ENCODE peak calls at places on chromosomes 13 and 19, in ten cellular contexts. One of them, this sample, is unnamed.

GRCh38 chr19:23294141-23294540 is 43.9 kb upstream of the ZNF724 start:
- DNase-seq in foreskin fibroblast: no peak
- DNase-seq in HCT116: no peak
- DNase-seq in IMR-90: no peak
- DNase-seq in NT2/D1: no peak
- DNase-seq in pancreas: no peak
- DNase-seq in heart left ventricle: no peak
- DNase-seq in keratinocyte: no peak
- DNase-seq in mucosa of descending colon: no peak
- DNase-seq in aorta: no peak
- DNase-seq in this sample: no peak

GRCh38 chr19:51799311-51799997 is 4.5 kb downstream of the FPR3 start:
- DNase-seq in IMR-90: peak; percentile 94
- DNase-seq in pancreas: peak; percentile 68
- DNase-seq in keratinocyte: no peak
- DNase-seq in NT2/D1: no peak
- DNase-seq in foreskin fibroblast: peak; percentile 94
- DNase-seq in heart left ventricle: peak; percentile 88
- DNase-seq in HCT116: no peak
- DNase-seq in aorta: peak; percentile 94
- DNase-seq in mucosa of descending colon: peak; percentile 41
- DNase-seq in this sample: peak; percentile 78

GRCh38 chr13:64273780-64274179 is 2858.1 kb upstream of the PCDH20 start:
- DNase-seq in heart left ventricle: no peak
- DNase-seq in foreskin fibroblast: no peak
- DNase-seq in keratinocyte: no peak
- DNase-seq in aorta: no peak
- DNase-seq in pancreas: no peak
- DNase-seq in IMR-90: no peak
- DNase-seq in mucosa of descending colon: no peak
- DNase-seq in HCT116: no peak
- DNase-seq in NT2/D1: no peak
- DNase-seq in this sample: no peak

GRCh38 chr19:6587093-6587820 is 3.7 kb downstream of the CD70 start:
- DNase-seq in pancreas: no peak
- DNase-seq in aorta: no peak
- DNase-seq in NT2/D1: no peak
- DNase-seq in foreskin fibroblast: peak; percentile 12
- DNase-seq in mucosa of descending colon: peak; percentile 39
- DNase-seq in IMR-90: no peak
- DNase-seq in keratinocyte: no peak
- DNase-seq in heart left ventricle: no peak
- DNase-seq in HCT116: no peak
- DNase-seq in this sample: no peak

GRCh38 chr19:23263870-23264590 is 13.8 kb upstream of the ZNF724 start:
- DNase-seq in IMR-90: no peak
- DNase-seq in pancreas: no peak
- DNase-seq in foreskin fibroblast: peak; percentile 1
- DNase-seq in keratinocyte: no peak
- DNase-seq in HCT116: no peak
- DNase-seq in NT2/D1: no peak
- DNase-seq in heart left ventricle: no peak
- DNase-seq in mucosa of descending colon: no peak
- DNase-seq in aorta: no peak
- DNase-seq in this sample: no peak

GRCh38 chr13:43408274-43408673 is 378.5 kb downstream of the ENOX1 start:
- DNase-seq in NT2/D1: no peak
- DNase-seq in pancreas: no peak
- DNase-seq in IMR-90: no peak
- DNase-seq in mucosa of descending colon: no peak
- DNase-seq in heart left ventricle: no peak
- DNase-seq in aorta: no peak
- DNase-seq in foreskin fibroblast: no peak
- DNase-seq in HCT116: no peak
- DNase-seq in keratinocyte: no peak
- DNase-seq in this sample: no peak

GRCh38 chr13:44117351-44117750 is 237.6 kb downstream of the LACC1 start:
- DNase-seq in aorta: no peak
- DNase-seq in HCT116: no peak
- DNase-seq in mucosa of descending colon: no peak
- DNase-seq in keratinocyte: no peak
- DNase-seq in pancreas: no peak
- DNase-seq in NT2/D1: no peak
- DNase-seq in foreskin fibroblast: peak; percentile 72
- DNase-seq in heart left ventricle: no peak
- DNase-seq in IMR-90: peak; percentile 48
- DNase-seq in this sample: no peak

GRCh38 chr13:41550239-41550638 is 92.9 kb downstream of the RGCC start:
- DNase-seq in pancreas: no peak
- DNase-seq in aorta: no peak
- DNase-seq in IMR-90: no peak
- DNase-seq in HCT116: no peak
- DNase-seq in keratinocyte: no peak
- DNase-seq in mucosa of descending colon: no peak
- DNase-seq in foreskin fibroblast: no peak
- DNase-seq in NT2/D1: no peak
- DNase-seq in heart left ventricle: no peak
- DNase-seq in this sample: no peak

GRCh38 chr19:4477034-4477801 is 5.1 kb downstream of the HDGFL2 start:
- DNase-seq in aorta: no peak
- DNase-seq in mucosa of descending colon: no peak
- DNase-seq in HCT116: no peak
- DNase-seq in pancreas: no peak
- DNase-seq in NT2/D1: no peak
- DNase-seq in IMR-90: no peak
- DNase-seq in keratinocyte: no peak
- DNase-seq in foreskin fibroblast: no peak
- DNase-seq in heart left ventricle: no peak
- DNase-seq in this sample: no peak

GRCh38 chr19:4473011-4473410 is 914 bp downstream of the HDGFL2 start:
- DNase-seq in mucosa of descending colon: no peak
- DNase-seq in aorta: no peak
- DNase-seq in keratinocyte: no peak
- DNase-seq in IMR-90: no peak
- DNase-seq in foreskin fibroblast: no peak
- DNase-seq in HCT116: no peak
- DNase-seq in heart left ventricle: no peak
- DNase-seq in pancreas: no peak
- DNase-seq in NT2/D1: no peak
- DNase-seq in this sample: no peak

GRCh38 chr19:4472174-4472974 is at the start of gene HDGFL2:
- DNase-seq in keratinocyte: no peak
- DNase-seq in heart left ventricle: no peak
- DNase-seq in HCT116: no peak
- DNase-seq in mucosa of descending colon: peak; percentile 98
- DNase-seq in NT2/D1: no peak
- DNase-seq in IMR-90: no peak
- DNase-seq in foreskin fibroblast: no peak
- DNase-seq in aorta: no peak
- DNase-seq in pancreas: no peak
- DNase-seq in this sample: peak; percentile 57

GRCh38 chr19:4473708-4474503 is 1.8 kb downstream of the HDGFL2 start:
- DNase-seq in keratinocyte: no peak
- DNase-seq in NT2/D1: no peak
- DNase-seq in foreskin fibroblast: peak; percentile 47
- DNase-seq in pancreas: no peak
- DNase-seq in heart left ventricle: no peak
- DNase-seq in HCT116: no peak
- DNase-seq in mucosa of descending colon: no peak
- DNase-seq in aorta: no peak
- DNase-seq in IMR-90: no peak
- DNase-seq in this sample: no peak

DNA sequence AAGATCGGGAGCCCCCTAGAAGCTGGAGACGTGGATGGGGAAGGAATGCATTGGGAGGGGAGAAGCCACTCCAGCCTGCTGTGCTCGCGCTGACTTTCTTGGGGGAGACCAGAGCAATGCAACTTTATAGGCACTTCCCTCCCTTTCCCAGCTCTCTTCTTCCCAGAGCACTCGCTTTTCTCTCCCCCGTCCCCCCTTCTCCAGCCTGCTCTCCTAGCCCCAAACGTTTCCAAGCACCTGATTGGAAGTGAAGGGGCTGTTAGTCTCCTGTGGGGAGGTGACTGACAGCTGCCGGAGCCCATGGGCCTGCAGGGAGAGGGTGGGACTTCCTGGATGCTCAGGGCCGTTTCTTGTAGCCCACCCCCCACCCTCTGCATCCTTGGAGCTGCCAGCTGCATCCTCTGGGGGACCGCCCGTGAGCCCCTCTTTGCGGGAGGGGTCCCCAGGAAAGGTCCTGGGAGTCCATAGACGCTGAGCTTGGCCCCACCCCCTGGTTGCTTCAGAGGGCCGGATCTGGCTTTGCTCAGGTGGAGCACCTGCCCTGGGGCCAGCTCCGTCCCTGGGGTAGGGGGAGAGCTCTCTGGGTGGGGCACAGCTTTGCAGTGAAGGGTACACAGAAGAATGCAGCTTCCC is 2.5 kb downstream of the HDGFL2 start:
- DNase-seq in NT2/D1: peak; percentile 68
- DNase-seq in heart left ventricle: no peak
- DNase-seq in HCT116: no peak
- DNase-seq in IMR-90: peak; percentile 68
- DNase-seq in mucosa of descending colon: no peak
- DNase-seq in pancreas: no peak
- DNase-seq in foreskin fibroblast: peak; percentile 76
- DNase-seq in keratinocyte: no peak
- DNase-seq in aorta: no peak
- DNase-seq in this sample: no peak
- H3K4me3 ChIP-seq in NT2/D1: peak overlapping the region; percentile 85
- H3K4me3 ChIP-seq in heart left ventricle: peak overlapping the region; percentile 94
- H3K4me3 ChIP-seq in HCT116: no peak overlapping the region
- H3K4me3 ChIP-seq in IMR-90: peak overlapping the region; percentile 43
- H3K4me3 ChIP-seq in mucosa of descending colon: no peak overlapping the region
- H3K4me3 ChIP-seq in pancreas: no peak overlapping the region
- H3K4me3 ChIP-seq in foreskin fibroblast: peak overlapping the region; percentile 75
- H3K4me3 ChIP-seq in keratinocyte: no peak overlapping the region
- H3K4me3 ChIP-seq in aorta: no peak overlapping the region
- H3K4me3 ChIP-seq in this sample: no peak overlapping the region

DNA sequence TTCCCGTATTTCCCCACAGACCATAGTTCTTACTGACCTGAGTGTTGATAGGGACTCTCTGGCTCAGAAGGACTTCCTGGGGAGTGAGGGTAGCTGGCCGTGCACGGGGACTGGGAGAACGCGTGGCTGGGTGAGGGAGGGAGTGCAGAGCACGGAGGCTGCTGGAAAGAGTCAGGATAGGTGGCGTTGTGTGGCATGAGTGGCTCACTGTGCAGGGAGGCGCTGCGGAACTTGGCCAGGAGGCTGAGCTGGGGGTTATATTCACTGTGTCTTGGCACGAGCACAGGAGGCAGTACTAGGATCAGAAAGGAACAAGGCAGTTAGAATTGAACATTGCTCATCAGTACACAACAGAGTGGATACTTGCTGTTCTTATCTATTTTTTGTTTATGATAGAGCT is 47.4 kb downstream of the SMAD9 start:
- DNase-seq in heart left ventricle: no peak
- DNase-seq in keratinocyte: no peak
- DNase-seq in aorta: no peak
- DNase-seq in IMR-90: no peak
- DNase-seq in HCT116: no peak
- DNase-seq in foreskin fibroblast: no peak
- DNase-seq in mucosa of descending colon: peak; percentile 66
- DNase-seq in NT2/D1: no peak
- DNase-seq in pancreas: no peak
- DNase-seq in this sample: no peak
- H3K4me3 ChIP-seq in heart left ventricle: no peak overlapping the region
- H3K4me3 ChIP-seq in keratinocyte: no peak overlapping the region
- H3K4me3 ChIP-seq in aorta: no peak overlapping the region
- H3K4me3 ChIP-seq in IMR-90: no peak overlapping the region
- H3K4me3 ChIP-seq in HCT116: no peak overlapping the region
- H3K4me3 ChIP-seq in foreskin fibroblast: no peak overlapping the region
- H3K4me3 ChIP-seq in mucosa of descending colon: no peak overlapping the region
- H3K4me3 ChIP-seq in NT2/D1: no peak overlapping the region
- H3K4me3 ChIP-seq in pancreas: no peak overlapping the region
- H3K4me3 ChIP-seq in this sample: no peak overlapping the region

GRCh38 chr13:95362666-95363065 is 61.4 kb upstream of the ABCC4 start:
- DNase-seq in IMR-90: no peak
- DNase-seq in heart left ventricle: no peak
- DNase-seq in NT2/D1: no peak
- DNase-seq in aorta: no peak
- DNase-seq in keratinocyte: no peak
- DNase-seq in HCT116: no peak
- DNase-seq in mucosa of descending colon: no peak
- DNase-seq in pancreas: no peak
- DNase-seq in foreskin fibroblast: no peak
- DNase-seq in this sample: no peak

GRCh38 chr13:95356916-95357315 is 55.7 kb upstream of the ABCC4 start:
- DNase-seq in IMR-90: no peak
- DNase-seq in foreskin fibroblast: no peak
- DNase-seq in heart left ventricle: no peak
- DNase-seq in pancreas: no peak
- DNase-seq in HCT116: no peak
- DNase-seq in NT2/D1: no peak
- DNase-seq in mucosa of descending colon: no peak
- DNase-seq in keratinocyte: no peak
- DNase-seq in aorta: no peak
- DNase-seq in this sample: no peak

GRCh38 chr13:95360052-95360451 is 58.8 kb upstream of the ABCC4 start:
- DNase-seq in keratinocyte: no peak
- DNase-seq in pancreas: no peak
- DNase-seq in aorta: no peak
- DNase-seq in foreskin fibroblast: no peak
- DNase-seq in HCT116: no peak
- DNase-seq in mucosa of descending colon: no peak
- DNase-seq in NT2/D1: no peak
- DNase-seq in IMR-90: no peak
- DNase-seq in heart left ventricle: no peak
- DNase-seq in this sample: no peak

GRCh38 chr13:95357875-95358274 is 56.6 kb upstream of the ABCC4 start:
- DNase-seq in keratinocyte: no peak
- DNase-seq in pancreas: no peak
- DNase-seq in mucosa of descending colon: no peak
- DNase-seq in HCT116: no peak
- DNase-seq in aorta: no peak
- DNase-seq in foreskin fibroblast: no peak
- DNase-seq in IMR-90: no peak
- DNase-seq in NT2/D1: no peak
- DNase-seq in heart left ventricle: no peak
- DNase-seq in this sample: no peak

GRCh38 chr13:95360464-95361097 is 59.3 kb upstream of the ABCC4 start:
- DNase-seq in foreskin fibroblast: peak; percentile 19
- DNase-seq in pancreas: no peak
- DNase-seq in NT2/D1: no peak
- DNase-seq in aorta: no peak
- DNase-seq in keratinocyte: no peak
- DNase-seq in HCT116: no peak
- DNase-seq in heart left ventricle: no peak
- DNase-seq in IMR-90: peak; percentile 49
- DNase-seq in mucosa of descending colon: no peak
- DNase-seq in this sample: no peak
- H3K4me3 ChIP-seq in foreskin fibroblast: no peak overlapping the region
- H3K4me3 ChIP-seq in pancreas: no peak overlapping the region
- H3K4me3 ChIP-seq in NT2/D1: no peak overlapping the region
- H3K4me3 ChIP-seq in aorta: no peak overlapping the region
- H3K4me3 ChIP-seq in keratinocyte: no peak overlapping the region
- H3K4me3 ChIP-seq in HCT116: no peak overlapping the region
- H3K4me3 ChIP-seq in heart left ventricle: no peak overlapping the region
- H3K4me3 ChIP-seq in IMR-90: no peak overlapping the region
- H3K4me3 ChIP-seq in mucosa of descending colon: no peak overlapping the region
- H3K4me3 ChIP-seq in this sample: no peak overlapping the region

GRCh38 chr19:49538643-49539042 is 10.8 kb downstream of the RCN3 start:
- DNase-seq in IMR-90: no peak
- DNase-seq in heart left ventricle: no peak
- DNase-seq in HCT116: no peak
- DNase-seq in keratinocyte: no peak
- DNase-seq in NT2/D1: no peak
- DNase-seq in mucosa of descending colon: no peak
- DNase-seq in aorta: no peak
- DNase-seq in pancreas: no peak
- DNase-seq in foreskin fibroblast: no peak
- DNase-seq in this sample: no peak

GRCh38 chr19:49533551-49534488 is 6.0 kb downstream of the RCN3 start:
- DNase-seq in NT2/D1: no peak
- DNase-seq in keratinocyte: no peak
- DNase-seq in IMR-90: peak; percentile 28
- DNase-seq in foreskin fibroblast: peak; percentile 84
- DNase-seq in HCT116: no peak
- DNase-seq in mucosa of descending colon: peak; percentile 78
- DNase-seq in aorta: peak; percentile 76
- DNase-seq in heart left ventricle: peak; percentile 77
- DNase-seq in pancreas: peak; percentile 72
- DNase-seq in this sample: peak; percentile 87

GRCh38 chr19:49530708-49531107 is 2.9 kb downstream of the RCN3 start:
- DNase-seq in keratinocyte: no peak
- DNase-seq in foreskin fibroblast: no peak
- DNase-seq in mucosa of descending colon: no peak
- DNase-seq in NT2/D1: no peak
- DNase-seq in pancreas: no peak
- DNase-seq in HCT116: no peak
- DNase-seq in aorta: no peak
- DNase-seq in heart left ventricle: no peak
- DNase-seq in IMR-90: no peak
- DNase-seq in this sample: no peak

GRCh38 chr19:49536921-49537462 is 9.2 kb downstream of the RCN3 start:
- DNase-seq in heart left ventricle: no peak
- DNase-seq in keratinocyte: no peak
- DNase-seq in aorta: no peak
- DNase-seq in pancreas: no peak
- DNase-seq in IMR-90: no peak
- DNase-seq in foreskin fibroblast: no peak
- DNase-seq in HCT116: no peak
- DNase-seq in mucosa of descending colon: no peak
- DNase-seq in NT2/D1: no peak
- DNase-seq in this sample: no peak

GRCh38 chr19:49534632-49535385 is 7.0 kb downstream of the RCN3 start:
- DNase-seq in keratinocyte: no peak
- DNase-seq in mucosa of descending colon: no peak
- DNase-seq in aorta: no peak
- DNase-seq in HCT116: no peak
- DNase-seq in foreskin fibroblast: no peak
- DNase-seq in heart left ventricle: no peak
- DNase-seq in IMR-90: no peak
- DNase-seq in pancreas: no peak
- DNase-seq in NT2/D1: no peak
- DNase-seq in this sample: no peak
- H3K4me3 ChIP-seq in keratinocyte: no peak overlapping the region
- H3K4me3 ChIP-seq in mucosa of descending colon: no peak overlapping the region
- H3K4me3 ChIP-seq in aorta: no peak overlapping the region
- H3K4me3 ChIP-seq in HCT116: no peak overlapping the region
- H3K4me3 ChIP-seq in foreskin fibroblast: no peak overlapping the region
- H3K4me3 ChIP-seq in heart left ventricle: peak overlapping the region; percentile 69
- H3K4me3 ChIP-seq in IMR-90: no peak overlapping the region
- H3K4me3 ChIP-seq in pancreas: no peak overlapping the region
- H3K4me3 ChIP-seq in NT2/D1: no peak overlapping the region
- H3K4me3 ChIP-seq in this sample: peak overlapping the region; percentile 73

This sample was measured in lower lobe of right lung.